ENCODE peak calls at places on chromosomes 5 and 9, in six cellular contexts. K, B, U, R, X and H are unnamed samples.

GRCh38 chr9:93315960-93316359 is 132.0 kb downstream of the WNK2 start:
- DNase-seq in K (no peak), B (no peak), U (no peak), R (no peak), X (no peak), H (no peak)

GRCh38 chr5:1814183-1815020 is 13.2 kb downstream of the NDUFS6 start:
- DNase-seq in K (peak; percentile 53), B (no peak), U (no peak), R (no peak), X (no peak), H (no peak)

GRCh38 chr5:21678526-21678925 is 1174.6 kb downstream of the CDH12 start:
- DNase-seq in K (no peak), B (no peak), U (no peak), R (no peak), X (no peak), H (no peak)

GRCh38 chr9:114938687-114939575 is 8.5 kb upstream of the TNFSF8 start:
- DNase-seq in K (no peak), B (no peak), U (no peak), R (no peak), X (no peak), H (no peak)

GRCh38 chr9:19049872-19050636 is 827 bp downstream of the RRAGA start:
- DNase-seq in K (no peak), B (no peak), U (no peak), R (peak; percentile 49), X (no peak), H (no peak)

GRCh38 chr9:17776735-17777134 is 197.9 kb downstream of the SH3GL2 start:
- DNase-seq in K (no peak), B (no peak), U (no peak), R (no peak), X (no peak), H (no peak)

GRCh38 chr5:102090770-102091169 is 205.3 kb downstream of the SLCO4C1 start:
- DNase-seq in K (no peak), B (peak; percentile 44), U (no peak), R (no peak), X (no peak), H (no peak)

GRCh38 chr5:141476132-141476909 is 555 bp downstream of the PCDHGC3 start:
- DNase-seq in K (peak; percentile 85), B (peak; percentile 44), U (no peak), R (peak; percentile 77), X (no peak), H (no peak)

GRCh38 chr5:78116167-78116566 is 178.3 kb downstream of the AP3B1 start:
- DNase-seq in K (no peak), B (no peak), U (no peak), R (no peak), X (no peak), H (no peak)

GRCh38 chr9:35811364-35812024 is 568 bp downstream of the SPAG8 start:
- DNase-seq in K (peak; percentile 74), B (no peak), U (no peak), R (peak; percentile 23), X (no peak), H (no peak)

GRCh38 chr5:135030123-135030517 is 3.9 kb downstream of the PITX1 start:
- DNase-seq in K (no peak), B (no peak), U (no peak), R (no peak), X (no peak), H (no peak)

GRCh38 chr9:130825051-130825651 is 9.9 kb upstream of the ABL1 start:
- DNase-seq in K (no peak), B (no peak), U (no peak), R (peak; percentile 62), X (no peak), H (no peak)

GRCh38 chr9:120713257-120714087 is 798 bp downstream of the MEGF9 start:
- DNase-seq in K (peak; percentile 72), B (no peak), U (peak; percentile 11), R (no peak), X (no peak), H (peak; percentile 3)

GRCh38 chr9:99753436-99753835 is 68.2 kb upstream of the NR4A3 start:
- DNase-seq in K (no peak), B (no peak), U (no peak), R (no peak), X (no peak), H (no peak)

GRCh38 chr9:133939386-133939785 is 52.7 kb downstream of the VAV2 start:
- DNase-seq in K (no peak), B (no peak), U (no peak), R (no peak), X (no peak), H (no peak)

GRCh38 chr5:135239461-135240282 is 159.4 kb downstream of the MACROH2A1 start:
- DNase-seq in K (peak; percentile 64), B (no peak), U (no peak), R (no peak), X (no peak), H (no peak)